ENCODE peak calls at places on chromosomes 7 and 10, in eight cellular contexts. J, G, Q, T, B, D, N and H are unnamed samples.

GRCh38 chr10:132197271-132198067 is 10.7 kb downstream of the DPYSL4 start:
- DNase-seq in J (no peak), G (no peak), Q (no peak), T (no peak), B (no peak), D (no peak), N (no peak), H (no peak)

GRCh38 chr10:3222068-3222467 is 49.5 kb upstream of the PITRM1 start:
- DNase-seq in J (peak), G (peak), Q (no peak), T (no peak), B (peak), D (no peak), N (no peak), H (no peak)

GRCh38 chr10:117504601-117505000 is 37.9 kb upstream of the EMX2 start:
- DNase-seq in J (no peak), G (no peak), Q (no peak), T (no peak), B (no peak), D (no peak), N (no peak), H (no peak)

GRCh38 chr7:129790136-129790535 is 162.6 kb downstream of the UBE2H start:
- DNase-seq in J (no peak), G (peak), Q (no peak), T (no peak), B (no peak), D (no peak), N (no peak), H (no peak)

GRCh38 chr7:99275496-99275895 is 2.9 kb downstream of the MYH16 start:
- DNase-seq in J (no peak), G (no peak), Q (no peak), T (no peak), B (no peak), D (no peak), N (no peak), H (no peak)

GRCh38 chr10:6275022-6275997 is 72.6 kb downstream of the PFKFB3 start:
- DNase-seq in J (peak), G (peak), Q (peak), T (peak), B (peak), D (peak), N (peak), H (peak)

GRCh38 chr7:90721869-90722431 is 125.8 kb downstream of the CDK14 start:
- DNase-seq in J (no peak), G (no peak), Q (no peak), T (no peak), B (no peak), D (no peak), N (no peak), H (no peak)

GRCh38 chr10:73650537-73651331 is 5.1 kb downstream of the SYNPO2L start:
- DNase-seq in J (peak), G (peak), Q (no peak), T (no peak), B (no peak), D (peak), N (no peak), H (no peak)

GRCh38 chr7:133530682-133531081 is 277.8 kb downstream of the EXOC4 start:
- DNase-seq in J (peak), G (peak), Q (no peak), T (no peak), B (no peak), D (peak), N (no peak), H (no peak)

GRCh38 chr10:3147117-3147820 is 25.3 kb downstream of the PITRM1 start:
- DNase-seq in J (no peak), G (no peak), Q (no peak), T (no peak), B (no peak), D (no peak), N (no peak), H (no peak)

GRCh38 chr7:12761691-12762090 is 74.3 kb downstream of the ARL4A start:
- DNase-seq in J (no peak), G (no peak), Q (no peak), T (no peak), B (no peak), D (no peak), N (no peak), H (no peak)

GRCh38 chr10:31929986-31930675 is 1.5 kb upstream of the ARHGAP12 start:
- DNase-seq in J (no peak), G (no peak), Q (no peak), T (no peak), B (no peak), D (peak), N (peak), H (no peak)

GRCh38 chr10:73597346-73597745 is 6.2 kb upstream of the USP54 start:
- DNase-seq in J (peak), G (peak), Q (no peak), T (no peak), B (no peak), D (no peak), N (no peak), H (no peak)

GRCh38 chr10:126398383-126398743 is 10.1 kb upstream of the ADAM12 start:
- DNase-seq in J (no peak), G (no peak), Q (no peak), T (no peak), B (no peak), D (no peak), N (no peak), H (no peak)

GRCh38 chr10:104043185-104043830 is 42.4 kb downstream of the COL17A1 start:
- DNase-seq in J (peak), G (peak), Q (no peak), T (no peak), B (no peak), D (no peak), N (no peak), H (no peak)

GRCh38 chr10:75751232-75751631 is 319.8 kb downstream of the LRMDA start:
- DNase-seq in J (no peak), G (no peak), Q (no peak), T (no peak), B (no peak), D (no peak), N (no peak), H (no peak)

GRCh38 chr10:127919418-127920191 is 12.7 kb downstream of the PTPRE start:
- DNase-seq in J (peak), G (peak), Q (no peak), T (no peak), B (peak), D (peak), N (no peak), H (no peak)

GRCh38 chr7:144723311-144723710 is 112.5 kb downstream of the TPK1 start:
- DNase-seq in J (no peak), G (no peak), Q (no peak), T (no peak), B (no peak), D (no peak), N (no peak), H (no peak)

GRCh38 chr10:131215776-131216175 is 95.7 kb downstream of the TCERG1L start:
- DNase-seq in J (no peak), G (no peak), Q (no peak), T (no peak), B (no peak), D (no peak), N (no peak), H (no peak)

GRCh38 chr10:78205457-78205856 is 171.8 kb downstream of the RPS24 start:
- DNase-seq in J (no peak), G (no peak), Q (no peak), T (no peak), B (no peak), D (no peak), N (no peak), H (no peak)

GRCh38 chr10:8752146-8752843 is 697.8 kb downstream of the GATA3 start:
- DNase-seq in J (no peak), G (no peak), Q (no peak), T (no peak), B (peak), D (no peak), N (no peak), H (no peak)

GRCh38 chr7:45267262-45267661 is 109.7 kb downstream of the RAMP3 start:
- DNase-seq in J (no peak), G (peak), Q (no peak), T (no peak), B (peak), D (no peak), N (no peak), H (no peak)

GRCh38 chr7:29607889-29608288 is 44.3 kb downstream of the PRR15 start:
- DNase-seq in J (peak), G (peak), Q (no peak), T (no peak), B (peak), D (no peak), N (no peak), H (no peak)

GRCh38 chr10:43093423-43094090 is 16.7 kb downstream of the RET start:
- DNase-seq in J (no peak), G (no peak), Q (no peak), T (no peak), B (peak), D (no peak), N (peak), H (no peak)

GRCh38 chr7:11373546-11374142 is 400.0 kb downstream of the PHF14 start:
- DNase-seq in J (peak), G (peak), Q (no peak), T (no peak), B (peak), D (no peak), N (no peak), H (no peak)

GRCh38 chr10:127971101-127971946 is 64.4 kb downstream of the PTPRE start:
- DNase-seq in J (no peak), G (no peak), Q (no peak), T (no peak), B (no peak), D (no peak), N (no peak), H (no peak)

GRCh38 chr7:123647106-123647730 is 8.4 kb upstream of the LMOD2 start:
- DNase-seq in J (no peak), G (no peak), Q (no peak), T (no peak), B (no peak), D (no peak), N (no peak), H (no peak)

GRCh38 chr7:8442814-8443304 is 9.4 kb downstream of the NXPH1 start:
- DNase-seq in J (peak), G (peak), Q (no peak), T (peak), B (peak), D (peak), N (no peak), H (peak)

GRCh38 chr10:83666762-83667161 is 472.5 kb upstream of the GHITM start:
- DNase-seq in J (peak), G (peak), Q (no peak), T (no peak), B (no peak), D (no peak), N (no peak), H (no peak)

GRCh38 chr7:144671429-144671828 is 164.4 kb downstream of the TPK1 start:
- DNase-seq in J (no peak), G (no peak), Q (no peak), T (no peak), B (peak), D (no peak), N (no peak), H (no peak)

GRCh38 chr10:110872984-110873569 is 1.3 kb downstream of the PDCD4 start:
- DNase-seq in J (no peak), G (no peak), Q (no peak), T (no peak), B (no peak), D (no peak), N (no peak), H (no peak)

GRCh38 chr10:26269754-26270153 is 53.2 kb downstream of the GAD2 start:
- DNase-seq in J (peak), G (peak), Q (no peak), T (peak), B (peak), D (no peak), N (no peak), H (no peak)

GRCh38 chr10:62681211-62681940 is 123.1 kb upstream of the ADO start:
- DNase-seq in J (peak), G (peak), Q (peak), T (no peak), B (peak), D (peak), N (no peak), H (no peak)

GRCh38 chr7:129163875-129164544 is 19.5 kb downstream of the TSPAN33 start:
- DNase-seq in J (peak), G (peak), Q (no peak), T (no peak), B (peak), D (no peak), N (no peak), H (no peak)

GRCh38 chr10:777913-778479 is 88.5 kb upstream of the DIP2C start:
- DNase-seq in J (no peak), G (no peak), Q (no peak), T (no peak), B (no peak), D (no peak), N (no peak), H (no peak)